ENCODE peak calls at places on chromosomes 13 and 19, in six cellular contexts. One of them, this sample, is unnamed.

GRCh38 chr19:36707134-36707533 is 19.7 kb downstream of the ZNF567 start:
- DNase-seq in GM20000: no peak
- DNase-seq in HS-5: no peak
- DNase-seq in Right ventricle myocardium superior: no peak
- DNase-seq in thoracic aorta: no peak
- DNase-seq in Peyer's patch: no peak
- DNase-seq in this sample: no peak

GRCh38 chr19:48670699-48671455 is 1.9 kb downstream of the NTN5 start:
- DNase-seq in GM20000: no peak
- DNase-seq in HS-5: no peak
- DNase-seq in Right ventricle myocardium superior: no peak
- DNase-seq in thoracic aorta: no peak
- DNase-seq in Peyer's patch: no peak
- DNase-seq in this sample: no peak

GRCh38 chr13:104900186-104900817 is 1635.2 kb downstream of the EFNB2 start:
- DNase-seq in GM20000: no peak
- DNase-seq in HS-5: no peak
- DNase-seq in Right ventricle myocardium superior: no peak
- DNase-seq in thoracic aorta: no peak
- DNase-seq in Peyer's patch: no peak
- DNase-seq in this sample: no peak

GRCh38 chr13:21310220-21310619 is 133.8 kb downstream of the MRPL57 start:
- DNase-seq in GM20000: no peak
- DNase-seq in HS-5: no peak
- DNase-seq in Right ventricle myocardium superior: no peak
- DNase-seq in thoracic aorta: no peak
- DNase-seq in Peyer's patch: no peak
- DNase-seq in this sample: no peak

GRCh38 chr13:77388944-77389616 is 62.2 kb upstream of the MYCBP2 start:
- DNase-seq in GM20000: no peak
- DNase-seq in HS-5: no peak
- DNase-seq in Right ventricle myocardium superior: no peak
- DNase-seq in thoracic aorta: no peak
- DNase-seq in Peyer's patch: no peak
- DNase-seq in this sample: no peak

GRCh38 chr13:37490176-37490575 is 108.4 kb downstream of the POSTN start:
- DNase-seq in GM20000: no peak
- DNase-seq in HS-5: no peak
- DNase-seq in Right ventricle myocardium superior: no peak
- DNase-seq in thoracic aorta: no peak
- DNase-seq in Peyer's patch: no peak
- DNase-seq in this sample: no peak

GRCh38 chr19:17757125-17757524 is 5.8 kb downstream of the FCHO1 start:
- DNase-seq in GM20000: no peak
- DNase-seq in HS-5: no peak
- DNase-seq in Right ventricle myocardium superior: peak
- DNase-seq in thoracic aorta: no peak
- DNase-seq in Peyer's patch: peak
- DNase-seq in this sample: no peak

GRCh38 chr13:29513002-29513980 is 82.2 kb downstream of the SLC7A1 start:
- DNase-seq in GM20000: no peak
- DNase-seq in HS-5: no peak
- DNase-seq in Right ventricle myocardium superior: no peak
- DNase-seq in thoracic aorta: no peak
- DNase-seq in Peyer's patch: no peak
- DNase-seq in this sample: no peak

GRCh38 chr13:24306632-24307031 is 2.7 kb upstream of the C1QTNF9 start:
- DNase-seq in GM20000: no peak
- DNase-seq in HS-5: peak
- DNase-seq in Right ventricle myocardium superior: no peak
- DNase-seq in thoracic aorta: no peak
- DNase-seq in Peyer's patch: no peak
- DNase-seq in this sample: no peak

GRCh38 chr13:31394491-31394890 is 194.7 kb downstream of the B3GLCT start:
- DNase-seq in GM20000: no peak
- DNase-seq in HS-5: no peak
- DNase-seq in Right ventricle myocardium superior: no peak
- DNase-seq in thoracic aorta: no peak
- DNase-seq in Peyer's patch: no peak
- DNase-seq in this sample: no peak

GRCh38 chr13:98581971-98582702 is 5.2 kb upstream of the STK24 start:
- DNase-seq in GM20000: no peak
- DNase-seq in HS-5: no peak
- DNase-seq in Right ventricle myocardium superior: no peak
- DNase-seq in thoracic aorta: no peak
- DNase-seq in Peyer's patch: no peak
- DNase-seq in this sample: no peak

GRCh38 chr13:36915106-36915505 is 4.9 kb downstream of the SMAD9 start:
- DNase-seq in GM20000: no peak
- DNase-seq in HS-5: no peak
- DNase-seq in Right ventricle myocardium superior: no peak
- DNase-seq in thoracic aorta: no peak
- DNase-seq in Peyer's patch: no peak
- DNase-seq in this sample: no peak

GRCh38 chr13:106373989-106374572 is 161.4 kb downstream of the EFNB2 start:
- DNase-seq in GM20000: peak
- DNase-seq in HS-5: no peak
- DNase-seq in Right ventricle myocardium superior: no peak
- DNase-seq in thoracic aorta: no peak
- DNase-seq in Peyer's patch: no peak
- DNase-seq in this sample: no peak

GRCh38 chr13:76709851-76710250 is 176.4 kb downstream of the KCTD12 start:
- DNase-seq in GM20000: no peak
- DNase-seq in HS-5: no peak
- DNase-seq in Right ventricle myocardium superior: no peak
- DNase-seq in thoracic aorta: no peak
- DNase-seq in Peyer's patch: no peak
- DNase-seq in this sample: no peak

GRCh38 chr19:58544591-58545285 is 874 bp downstream of the TRIM28 start:
- DNase-seq in GM20000: peak
- DNase-seq in HS-5: no peak
- DNase-seq in Right ventricle myocardium superior: no peak
- DNase-seq in thoracic aorta: no peak
- DNase-seq in Peyer's patch: no peak
- DNase-seq in this sample: no peak

GRCh38 chr13:98658131-98658530 is 81.2 kb upstream of the STK24 start:
- DNase-seq in GM20000: no peak
- DNase-seq in HS-5: no peak
- DNase-seq in Right ventricle myocardium superior: no peak
- DNase-seq in thoracic aorta: no peak
- DNase-seq in Peyer's patch: no peak
- DNase-seq in this sample: no peak

GRCh38 chr19:49761625-49762311 is 1.3 kb downstream of the TSKS start:
- DNase-seq in GM20000: no peak
- DNase-seq in HS-5: no peak
- DNase-seq in Right ventricle myocardium superior: peak
- DNase-seq in thoracic aorta: no peak
- DNase-seq in Peyer's patch: no peak
- DNase-seq in this sample: no peak

GRCh38 chr13:44274838-44275237 is 98.8 kb upstream of the SERP2 start:
- DNase-seq in GM20000: no peak
- DNase-seq in HS-5: no peak
- DNase-seq in Right ventricle myocardium superior: no peak
- DNase-seq in thoracic aorta: no peak
- DNase-seq in Peyer's patch: no peak
- DNase-seq in this sample: no peak

GRCh38 chr19:18488403-18488723 is 33.5 kb downstream of the ELL start:
- DNase-seq in GM20000: no peak
- DNase-seq in HS-5: no peak
- DNase-seq in Right ventricle myocardium superior: no peak
- DNase-seq in thoracic aorta: no peak
- DNase-seq in Peyer's patch: no peak
- DNase-seq in this sample: no peak